ENCODE peak calls at places on chromosomes 12 and 14, in five cellular contexts. K is NCI-H1436, F is mucosa of descending colon, M is NCI-H2029 treated with DMSO at 0.1 percent for 48 hours, A is amniotic stem cell. O is an unnamed sample.

GRCh38 chr14:55446833-55447232 is 6.4 kb upstream of the TBPL2 start:
- DNase-seq in A (peak), F (no peak), M (no peak), K (no peak), O (no peak)

GRCh38 chr12:54217774-54218221 is 29.0 kb upstream of the SMUG1 start:
- DNase-seq in K (no peak), M (no peak), F (peak), A (no peak), O (no peak)

GRCh38 chr14:99744199-99744872 is 48.9 kb upstream of the EML1 start:
- DNase-seq in M (no peak), F (no peak), K (no peak), A (no peak), O (no peak)

GRCh38 chr14:54698501-54698900 is 131.6 kb downstream of the SAMD4A start:
- DNase-seq in M (no peak), F (no peak), A (no peak), K (no peak), O (no peak)

GRCh38 chr12:122527478-122527944 is 462 bp downstream of the KNTC1 start:
- DNase-seq in F (no peak), M (no peak), A (no peak), K (no peak), O (peak)

GRCh38 chr12:79624378-79624777 is 66.4 kb downstream of the PAWR start:
- DNase-seq in M (no peak), K (no peak), A (no peak), F (no peak), O (no peak)

GRCh38 chr14:45181329-45181728 is 45.6 kb downstream of the FANCM start:
- DNase-seq in K (no peak), M (no peak), F (no peak), A (no peak), O (no peak)

GRCh38 chr12:42124764-42125371 is 19.8 kb downstream of the GXYLT1 start:
- DNase-seq in F (no peak), A (no peak), K (no peak), M (no peak), O (no peak)

GRCh38 chr14:73789996-73790581 is 61.5 kb upstream of the PTGR2 start:
- DNase-seq in F (no peak), M (no peak), K (no peak), A (peak), O (peak)